ENCODE peak calls at places on chromosome 15, in five cellular contexts. K is A549, P is foreskin fibroblast, T is NT2/D1, B is AG04449. H is an unnamed sample.

GRCh38 chr15:52283281-52283680 is 12.3 kb downstream of the MYO5C start:
- DNase-seq in T (no peak), P (no peak), B (no peak), K (no peak), H (no peak)

GRCh38 chr15:77905301-77905920 is 172.1 kb downstream of the TBC1D2B start:
- DNase-seq in K (no peak), T (no peak), B (no peak), P (no peak), H (no peak)

GRCh38 chr15:34610388-34610787 is 26.9 kb upstream of the GOLGA8B start:
- DNase-seq in B (no peak), P (no peak), K (peak), T (no peak), H (no peak)

GRCh38 chr15:93708721-93709120 is 522.6 kb upstream of the MCTP2 start:
- DNase-seq in K (no peak), P (no peak), B (no peak), T (no peak), H (no peak)

GRCh38 chr15:51132384-51133139 is 37.9 kb upstream of the TNFAIP8L3 start:
- DNase-seq in B (peak), K (peak), T (peak), P (peak), H (no peak)

GRCh38 chr15:89728254-89728653 is 22.8 kb downstream of the MESP1 start:
- DNase-seq in K (no peak), B (no peak), T (no peak), P (no peak), H (no peak)

GRCh38 chr15:45645026-45645980 is 10.5 kb downstream of the SQOR start:
- DNase-seq in P (peak), T (no peak), B (peak), K (peak), H (no peak)

GRCh38 chr15:67179411-67179995 is 75.0 kb downstream of the AAGAB start:
- DNase-seq in T (no peak), B (no peak), P (no peak), K (no peak), H (no peak)

GRCh38 chr15:34435658-34436057 is 1.9 kb downstream of the GOLGA8A start:
- DNase-seq in T (no peak), K (no peak), B (no peak), P (no peak), H (no peak)

GRCh38 chr15:90883971-90884718 is at the start of gene FES:
- DNase-seq in T (no peak), B (no peak), P (no peak), K (no peak), H (no peak)

GRCh38 chr15:78264304-78265136 is at the start of gene DNAJA4:
- DNase-seq in K (no peak), T (no peak), B (no peak), P (no peak), H (no peak)

GRCh38 chr15:34721802-34722795 is 32.7 kb downstream of the GJD2 start:
- DNase-seq in B (no peak), K (peak), T (peak), P (peak), H (peak)

GRCh38 chr15:73751896-73752816 is 995 bp downstream of the INSYN1 start:
- DNase-seq in P (no peak), T (no peak), B (no peak), K (no peak), H (no peak)

GRCh38 chr15:100919481-100920405 is 586 bp downstream of the LRRK1 start:
- DNase-seq in K (peak), P (peak), T (no peak), B (no peak), H (no peak)

GRCh38 chr15:63367390-63367789 is 14.3 kb downstream of the CA12 start:
- DNase-seq in K (peak), P (no peak), B (no peak), T (no peak), H (no peak)

GRCh38 chr15:60667190-60667868 is 188.4 kb upstream of the ICE2 start:
- DNase-seq in K (no peak), P (no peak), T (no peak), B (no peak), H (no peak)

GRCh38 chr15:81092559-81092902 is 41.5 kb upstream of the CFAP161 start:
- DNase-seq in P (no peak), K (no peak), T (no peak), B (no peak), H (no peak)

GRCh38 chr15:31326729-31327673 is at the start of gene KLF13:
- DNase-seq in B (no peak), T (no peak), P (peak), K (peak), H (no peak)

GRCh38 chr15:70086636-70087035 is 11.1 kb downstream of the TLE3 start:
- DNase-seq in T (no peak), K (no peak), B (no peak), P (no peak), H (no peak)

GRCh38 chr15:56868251-56868650 is 50.2 kb upstream of the TCF12 start:
- DNase-seq in B (no peak), K (no peak), T (no peak), P (no peak), H (no peak)

GRCh38 chr15:95300958-95301357 is 1029.5 kb upstream of the NR2F2 start:
- DNase-seq in K (no peak), B (no peak), T (no peak), P (peak), H (no peak)

GRCh38 chr15:66827039-66827697 is 125.1 kb downstream of the SMAD6 start:
- DNase-seq in P (no peak), B (no peak), T (no peak), K (no peak), H (no peak)

GRCh38 chr15:72086010-72086697 is 31.8 kb downstream of the MYO9A start:
- DNase-seq in T (no peak), P (no peak), B (no peak), K (no peak), H (no peak)

GRCh38 chr15:66019377-66019776 is 150.1 kb downstream of the RAB11A start:
- DNase-seq in K (no peak), T (no peak), B (no peak), P (no peak), H (no peak)

GRCh38 chr15:31857194-31857593 is 173.1 kb upstream of the CHRNA7 start:
- DNase-seq in K (no peak), B (no peak), P (no peak), T (no peak), H (no peak)

GRCh38 chr15:92611995-92612745 is 43.4 kb downstream of the FAM174B start:
- DNase-seq in T (no peak), P (no peak), B (no peak), K (peak), H (no peak)

GRCh38 chr15:40160021-40160420 is 848 bp upstream of the BUB1B start:
- DNase-seq in T (no peak), B (no peak), P (no peak), K (no peak), H (no peak)

GRCh38 chr15:40162552-40162951 is 1.7 kb downstream of the BUB1B start:
- DNase-seq in T (no peak), K (no peak), B (no peak), P (no peak), H (no peak)

GRCh38 chr15:40160689-40161688 is at the start of gene BUB1B:
- DNase-seq in K (peak), B (peak), P (peak), T (peak), H (peak)

GRCh38 chr15:40163657-40164416 is 3.0 kb downstream of the BUB1B start:
- DNase-seq in B (no peak), T (no peak), P (no peak), K (no peak), H (no peak)

GRCh38 chr15:40161693-40162401 is 978 bp downstream of the BUB1B start:
- DNase-seq in P (no peak), K (no peak), T (no peak), B (no peak), H (no peak)
- H3K4me3 ChIP-seq in P (peak), K (peak), T (peak), B (peak), H (peak)

DNA sequence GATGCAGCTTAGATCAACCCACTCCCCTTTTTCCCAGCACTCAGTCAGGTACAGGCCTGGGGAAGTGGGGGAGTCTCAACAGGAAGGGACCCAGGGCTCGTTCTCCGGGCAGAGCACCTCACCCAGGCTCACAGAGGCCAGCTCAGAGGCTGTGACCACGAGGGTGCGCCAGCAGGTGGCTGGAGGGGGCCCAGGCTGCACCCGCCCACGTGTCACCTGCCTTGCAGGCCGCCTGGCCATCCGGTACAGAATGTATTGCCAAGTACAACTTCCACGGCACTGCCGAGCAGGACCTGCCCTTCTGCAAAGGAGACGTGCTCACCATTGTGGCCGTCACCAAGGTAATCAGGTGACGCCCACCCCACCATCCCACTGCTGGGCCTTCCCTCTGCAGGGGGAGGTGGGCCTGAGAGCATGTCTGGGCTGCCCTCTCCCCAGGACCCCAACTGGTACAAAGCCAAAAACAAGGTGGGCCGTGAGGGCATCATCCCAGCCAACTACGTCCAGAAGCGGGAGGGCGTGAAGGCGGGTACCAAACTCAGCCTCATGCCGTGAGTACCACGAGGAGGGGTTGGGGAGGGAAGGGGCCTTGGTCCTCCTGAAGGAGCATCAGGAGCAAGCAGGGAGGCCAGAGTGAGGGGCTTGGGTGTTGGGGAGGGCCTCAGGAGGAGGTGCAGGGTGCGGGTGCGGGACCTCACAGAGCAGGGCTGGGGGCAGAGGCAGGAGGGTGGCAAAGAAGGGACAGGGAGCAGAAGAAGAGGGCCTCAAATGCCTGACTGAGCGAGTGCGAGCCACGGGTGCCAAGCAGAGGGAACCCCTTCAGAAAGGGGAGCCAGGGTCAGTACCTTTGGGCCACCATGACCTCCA is 14.0 kb upstream of the LMAN1L start:
- DNase-seq in B (no peak), K (no peak), P (no peak), T (no peak), H (no peak)
- H3K4me3 ChIP-seq in B (no peak), K (no peak), P (no peak), T (no peak), H (no peak)

GRCh38 chr15:96324192-96324895 is 6.2 kb upstream of the NR2F2 start:
- DNase-seq in K (no peak), B (no peak), T (no peak), P (no peak), H (no peak)

GRCh38 chr15:96323250-96324162 is 7.0 kb upstream of the NR2F2 start:
- DNase-seq in K (no peak), B (no peak), P (no peak), T (no peak), H (no peak)

GRCh38 chr15:96320703-96321421 is 9.6 kb upstream of the NR2F2 start:
- DNase-seq in P (no peak), K (no peak), B (no peak), T (no peak), H (no peak)

GRCh38 chr15:96321422-96322391 is 8.8 kb upstream of the NR2F2 start:
- DNase-seq in B (no peak), K (no peak), P (peak), T (no peak), H (no peak)

DNA sequence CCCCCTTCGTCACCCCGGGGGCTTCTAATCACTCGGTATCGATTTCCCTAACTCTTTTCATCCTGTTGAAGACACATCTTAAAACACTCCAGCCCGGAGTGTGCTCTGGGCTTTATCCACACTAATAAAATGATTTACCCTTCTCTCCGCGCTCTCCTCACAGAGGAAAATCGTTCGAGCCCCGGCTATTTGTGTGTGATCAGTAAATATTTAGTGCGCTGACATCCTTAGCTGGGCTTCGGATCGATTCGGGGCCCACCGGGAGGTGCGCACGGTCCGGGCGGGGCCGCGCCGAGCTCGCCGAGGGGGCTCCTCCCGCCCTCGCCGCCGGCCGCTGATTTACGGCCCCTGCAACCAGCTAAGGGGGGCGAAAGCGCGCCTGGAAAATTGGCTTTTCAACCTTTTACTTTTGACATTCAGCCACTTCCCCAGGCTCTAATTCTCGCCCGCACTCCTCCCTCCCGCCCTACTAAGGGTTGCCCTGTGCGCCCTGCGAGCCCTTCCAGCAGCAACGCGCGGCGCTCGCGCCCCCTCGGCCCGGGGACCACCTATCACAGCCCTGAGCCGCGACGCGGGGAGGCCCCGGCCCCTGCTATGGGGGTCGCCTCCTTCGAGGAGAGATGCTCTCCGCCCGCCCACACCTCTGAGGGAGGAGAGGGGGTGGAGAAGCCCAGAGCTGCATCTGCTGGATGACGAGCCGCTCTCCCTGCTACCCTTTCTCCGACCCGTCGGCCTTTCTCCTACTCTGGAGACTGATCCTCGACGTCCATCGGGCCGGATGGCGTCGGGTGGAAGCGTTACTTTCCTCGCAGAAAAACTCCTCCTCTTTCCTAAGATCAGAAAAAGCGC is 7.9 kb upstream of the NR2F2 start:
- DNase-seq in T (no peak), B (no peak), P (no peak), K (no peak), H (no peak)
- H3K4me3 ChIP-seq in T (peak), B (peak), P (peak), K (no peak), H (peak)

GRCh38 chr15:69081310-69082004 is 67.0 kb downstream of the NOX5 start:
- DNase-seq in P (peak), T (no peak), B (no peak), K (no peak), H (no peak)

GRCh38 chr15:69075467-69075866 is 61.0 kb downstream of the NOX5 start:
- DNase-seq in K (no peak), T (no peak), B (no peak), P (no peak), H (no peak)

GRCh38 chr15:69080958-69081248 is 66.4 kb downstream of the NOX5 start:
- DNase-seq in K (no peak), P (no peak), B (no peak), T (no peak), H (no peak)

GRCh38 chr15:69080203-69080957 is 65.9 kb downstream of the NOX5 start:
- DNase-seq in T (peak), P (no peak), B (no peak), K (no peak), H (no peak)

DNA sequence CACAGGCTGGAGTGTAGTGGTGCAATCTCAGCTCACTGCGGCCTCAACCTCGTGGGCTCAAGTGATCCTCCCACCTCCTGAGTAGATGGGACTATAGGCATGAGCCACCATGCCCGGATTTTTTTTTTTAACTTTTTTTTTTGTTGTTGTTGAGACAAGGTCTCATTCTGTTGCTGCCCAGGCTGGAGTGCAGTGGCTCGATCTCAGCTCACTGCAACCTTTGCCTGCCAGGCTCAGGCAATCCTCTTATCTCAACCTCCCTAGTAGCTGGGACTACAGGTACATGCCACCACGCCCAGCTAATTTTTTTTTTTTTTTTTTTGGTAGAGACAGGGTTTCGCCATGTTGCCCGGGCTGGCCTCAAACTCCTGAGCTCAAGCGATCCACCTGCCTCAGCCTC is 64.1 kb downstream of the NOX5 start:
- DNase-seq in P (no peak), B (no peak), K (no peak), T (no peak), H (no peak)
- H3K4me3 ChIP-seq in P (no peak), B (no peak), K (no peak), T (no peak), H (no peak)

GRCh38 chr15:36877796-36878744 is 222.3 kb downstream of the MEIS2 start:
- DNase-seq in B (no peak), T (no peak), K (no peak), P (no peak), H (no peak)
- H3K4me3 ChIP-seq in B (no peak), T (no peak), K (no peak), P (no peak), H (peak)

H was measured in thoracic aorta.